ENCODE peak calls at places on chromosomes 2 and 18, in ten cellular contexts. M is K562, X is esophagus squamous epithelium, F is IMR-90, Q is GM12878, B is lower leg skin, I is uterus, U is A549, Y is heart left ventricle, A is endothelial cell of umbilical vein. V is an unnamed sample.

GRCh38 chr2:221981918-221982317 is 316.9 kb downstream of the PAX3 start:
- DNase-seq in X (no peak), A (no peak), F (no peak), M (no peak), Y (no peak), B (no peak), I (no peak), U (no peak), Q (no peak), V (no peak)

GRCh38 chr2:55025627-55026026 is 24.6 kb downstream of the RTN4 start:
- DNase-seq in A (no peak), I (no peak), M (no peak), X (no peak), B (no peak), U (no peak), Y (no peak), F (no peak), Q (no peak), V (no peak)

GRCh38 chr2:1593371-1594205 is 150.7 kb downstream of the PXDN start:
- DNase-seq in A (no peak), Q (no peak), Y (peak), F (peak), M (no peak), I (no peak), X (no peak), U (peak), B (peak), V (peak)

GRCh38 chr2:190098851-190099250 is 36.3 kb upstream of the MSTN start:
- DNase-seq in Q (no peak), Y (no peak), F (no peak), A (no peak), I (no peak), M (no peak), X (no peak), B (no peak), U (no peak), V (no peak)

GRCh38 chr2:230360028-230360427 is 33.0 kb downstream of the SP140L start:
- DNase-seq in X (no peak), F (no peak), Q (no peak), U (no peak), M (no peak), A (no peak), I (no peak), B (no peak), Y (no peak), V (no peak)

GRCh38 chr2:98282109-98282508 is 64.1 kb upstream of the CNGA3 start:
- DNase-seq in U (no peak), X (no peak), B (no peak), Q (no peak), F (no peak), I (no peak), A (no peak), Y (no peak), M (no peak), V (no peak)

GRCh38 chr2:228507231-228507824 is 325.8 kb upstream of the SPHKAP start:
- DNase-seq in F (no peak), B (no peak), A (no peak), M (no peak), X (no peak), I (no peak), U (no peak), Q (no peak), Y (no peak), V (no peak)

GRCh38 chr2:69579561-69579960 is 64.0 kb downstream of the AAK1 start:
- DNase-seq in Y (no peak), M (no peak), F (no peak), B (no peak), X (no peak), Q (no peak), U (no peak), A (no peak), I (no peak), V (no peak)

GRCh38 chr2:65663831-65664407 is 231.5 kb upstream of the SPRED2 start:
- DNase-seq in A (no peak), X (no peak), F (no peak), M (no peak), Y (no peak), Q (no peak), B (no peak), I (no peak), U (no peak), V (no peak)

GRCh38 chr2:9946818-9947217 is 4.7 kb upstream of the GRHL1 start:
- DNase-seq in M (no peak), A (no peak), I (no peak), U (no peak), Q (no peak), Y (no peak), B (no peak), X (no peak), F (no peak), V (no peak)

GRCh38 chr2:130727286-130727924 is 1.5 kb upstream of the GPR148 start:
- DNase-seq in X (no peak), I (peak), Q (peak), B (peak), A (peak), U (peak), Y (peak), M (peak), F (peak), V (peak)
- TF ChIP-seq POLR2A in X (no peak), I (no peak), Q (peak), B (no peak), A (peak), U (peak), Y (no peak), M (peak), F (no peak), V (peak)

GRCh38 chr2:24490674-24491625 is at the start of gene NCOA1:
- DNase-seq in X (peak), F (peak), U (peak), I (peak), Q (no peak), B (peak), Y (peak), M (peak), A (peak), V (peak)
- TF ChIP-seq POLR2A in X (no peak), F (peak), U (peak), I (peak), Q (peak), B (no peak), Y (no peak), M (peak), A (no peak), V (peak)

GRCh38 chr18:79679552-79680099 is at the start of gene CTDP1:
- DNase-seq in Y (peak), A (peak), M (peak), U (peak), Q (no peak), X (peak), F (peak), B (peak), I (peak), V (peak)

GRCh38 chr18:79680100-79680879 is 687 bp downstream of the CTDP1 start:
- DNase-seq in Y (peak), Q (no peak), A (peak), B (peak), U (peak), F (peak), I (no peak), X (no peak), M (peak), V (peak)

GRCh38 chr18:79677840-79678239 is 1.8 kb upstream of the CTDP1 start:
- DNase-seq in A (no peak), I (no peak), U (no peak), X (no peak), F (no peak), Q (no peak), M (no peak), B (no peak), Y (no peak), V (no peak)

GRCh38 chr18:79677221-79677620 is 2.4 kb upstream of the CTDP1 start:
- DNase-seq in Q (no peak), F (no peak), I (no peak), B (no peak), A (no peak), Y (no peak), U (no peak), X (no peak), M (no peak), V (no peak)

DNA sequence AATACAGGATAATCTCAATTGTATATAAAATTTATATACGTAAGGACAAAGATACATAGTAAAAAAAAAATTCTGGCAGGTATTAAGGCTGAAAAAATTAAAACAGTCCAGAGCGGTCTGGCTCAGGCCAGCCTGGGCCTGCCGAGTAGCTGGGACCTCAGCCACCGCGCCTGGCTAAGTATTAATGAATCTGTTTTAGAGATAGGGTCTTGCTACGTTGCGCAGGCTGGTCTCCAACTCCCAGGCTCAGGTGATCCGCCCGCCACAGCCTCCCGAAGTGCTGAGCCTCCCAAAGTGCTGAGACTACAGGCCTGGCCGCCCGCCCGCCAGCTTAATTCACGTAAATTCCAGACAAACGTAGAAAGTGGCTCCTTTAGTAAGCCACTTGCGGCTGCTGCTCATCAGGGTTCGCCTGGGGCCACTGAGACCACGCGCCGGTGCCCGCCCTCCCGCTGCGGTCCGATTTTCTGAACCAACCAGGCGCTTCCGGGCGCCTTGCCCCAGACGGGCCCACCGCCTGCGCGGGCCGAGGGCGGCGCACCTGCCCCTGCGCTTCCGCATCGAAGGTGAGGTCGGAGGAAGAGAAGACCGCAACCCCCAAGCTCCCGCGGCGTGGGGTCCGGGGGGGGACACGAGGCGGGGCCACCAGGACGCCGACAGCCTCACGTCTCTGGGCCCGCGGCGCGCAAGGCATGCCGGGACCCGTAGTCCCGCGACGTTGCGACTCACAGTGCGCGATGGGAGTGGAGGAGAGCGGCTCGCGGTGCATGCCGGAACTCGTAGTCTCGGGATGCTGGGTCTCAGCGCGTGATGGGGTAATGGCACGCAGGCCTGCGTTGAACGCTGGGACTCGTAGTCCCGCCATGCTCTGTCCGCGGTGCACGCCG is 695 bp upstream of the CTDP1 start:
- DNase-seq in Q (peak), B (peak), F (peak), I (peak), X (peak), A (peak), U (peak), M (peak), Y (peak), V (peak)
- TF ChIP-seq POLR2A in Q (peak), B (no peak), F (peak), I (no peak), X (peak), A (peak), U (peak), M (peak), Y (no peak), V (peak)

GRCh38 chr2:177051278-177051677 is 161.3 kb upstream of the HNRNPA3 start:
- DNase-seq in Y (no peak), A (no peak), X (no peak), I (no peak), F (no peak), M (no peak), U (no peak), Q (no peak), B (no peak), V (no peak)
- TF ChIP-seq POLR2A in Y (no peak), A (no peak), X (no peak), I (no peak), F (no peak), M (no peak), U (no peak), Q (no peak), B (no peak), V (no peak)

GRCh38 chr2:28390241-28390856 is 2.3 kb upstream of the FOSL2 start:
- DNase-seq in M (peak), U (peak), B (peak), X (peak), A (peak), F (peak), Q (no peak), I (peak), Y (peak), V (peak)

GRCh38 chr2:28390857-28391563 is 1.6 kb upstream of the FOSL2 start:
- DNase-seq in Q (no peak), F (no peak), M (no peak), Y (peak), U (peak), A (peak), I (peak), B (peak), X (no peak), V (peak)

GRCh38 chr2:28392297-28393114 is at the start of gene FOSL2:
- DNase-seq in I (peak), Y (peak), B (peak), F (peak), Q (peak), A (peak), U (peak), X (peak), M (peak), V (peak)

GRCh38 chr2:28393115-28393836 is 618 bp downstream of the FOSL2 start:
- DNase-seq in A (peak), Q (no peak), Y (peak), F (peak), U (no peak), X (no peak), B (peak), I (peak), M (peak), V (no peak)

GRCh38 chr2:28391564-28392296 is 928 bp upstream of the FOSL2 start:
- DNase-seq in Q (no peak), I (peak), M (peak), X (peak), B (peak), F (peak), Y (peak), A (peak), U (peak), V (peak)
- TF ChIP-seq POLR2A in Q (no peak), I (peak), M (no peak), X (peak), B (no peak), F (peak), Y (no peak), A (peak), U (no peak), V (peak)

GRCh38 chr18:21741511-21742322 is 1.1 kb downstream of the MIB1 start:
- DNase-seq in Y (peak), F (peak), B (peak), M (no peak), Q (no peak), X (no peak), U (no peak), I (peak), A (peak), V (no peak)

GRCh38 chr18:21740474-21740723 is 193 bp upstream of the MIB1 start:
- DNase-seq in B (peak), A (peak), Q (no peak), U (peak), F (peak), M (peak), Y (no peak), I (no peak), X (peak), V (peak)

GRCh38 chr18:21739604-21740473 is 753 bp upstream of the MIB1 start:
- DNase-seq in M (peak), I (peak), A (peak), Y (no peak), X (no peak), B (no peak), U (no peak), F (no peak), Q (no peak), V (no peak)

GRCh38 chr18:21742323-21742687 is 1.7 kb downstream of the MIB1 start:
- DNase-seq in Q (no peak), M (no peak), I (no peak), F (peak), Y (no peak), B (no peak), U (no peak), X (no peak), A (peak), V (no peak)

GRCh38 chr18:21740724-21741510 is at the start of gene MIB1:
- DNase-seq in U (peak), M (peak), A (no peak), X (peak), B (no peak), Q (peak), I (peak), Y (peak), F (peak), V (no peak)
- TF ChIP-seq POLR2A in U (peak), M (peak), A (peak), X (peak), B (no peak), Q (peak), I (peak), Y (no peak), F (peak), V (peak)